ENCODE peak calls at places on chromosomes 13 and 19, in seven cellular contexts. V, W, A, X, O, N and M are unnamed samples.
A peak's percentile ranks its signal among the peaks of the same experiment; 100 is the strongest.

GRCh38 chr13:106710267-106710666 is 142.3 kb upstream of the ARGLU1 start:
- DNase-seq in V (no peak), W (peak; percentile 52), A (no peak), X (no peak), O (no peak), N (no peak), M (no peak)

GRCh38 chr19:10173527-10173926 is 21.2 kb downstream of the DNMT1 start:
- DNase-seq in V (no peak), W (no peak), A (peak; percentile 58), X (no peak), O (no peak), N (no peak), M (no peak)

GRCh38 chr13:111853766-111854165 is 213.2 kb upstream of the SOX1 start:
- DNase-seq in V (no peak), W (no peak), A (no peak), X (no peak), O (no peak), N (no peak), M (no peak)

GRCh38 chr13:89846890-89847585 is 1500.4 kb upstream of the MIR17HG start:
- DNase-seq in V (no peak), W (no peak), A (peak; percentile 21), X (no peak), O (no peak), N (no peak), M (no peak)

GRCh38 chr19:29819986-29820385 is 8.2 kb downstream of the CCNE1 start:
- DNase-seq in V (no peak), W (no peak), A (no peak), X (no peak), O (no peak), N (no peak), M (peak; percentile 3)

GRCh38 chr13:83879431-83880171 is 2.7 kb downstream of the SLITRK1 start:
- DNase-seq in V (no peak), W (no peak), A (peak; percentile 12), X (no peak), O (no peak), N (no peak), M (no peak)

GRCh38 chr19:2888739-2889224 is 11.9 kb upstream of the ZNF57 start:
- DNase-seq in V (peak; percentile 58), W (peak; percentile 26), A (peak; percentile 36), X (peak; percentile 62), O (peak; percentile 22), N (no peak), M (no peak)

GRCh38 chr19:42468273-42468796 is 25.6 kb upstream of the CXCL17 start:
- DNase-seq in V (no peak), W (no peak), A (peak; percentile 92), X (no peak), O (no peak), N (no peak), M (peak; percentile 95)

GRCh38 chr19:751501-752341 is 809 bp downstream of the MISP start:
- DNase-seq in V (peak; percentile 47), W (no peak), A (peak; percentile 95), X (no peak), O (peak; percentile 61), N (no peak), M (peak; percentile 100)

GRCh38 chr13:97858161-97858560 is 95.3 kb upstream of the IPO5 start:
- DNase-seq in V (no peak), W (no peak), A (no peak), X (no peak), O (no peak), N (no peak), M (no peak)

GRCh38 chr13:31114641-31115040 is 47.1 kb downstream of the HSPH1 start:
- DNase-seq in V (no peak), W (no peak), A (no peak), X (no peak), O (no peak), N (no peak), M (no peak)

GRCh38 chr19:10289836-10290438 is at the start of gene ICAM5:
- DNase-seq in V (no peak), W (no peak), A (peak; percentile 74), X (no peak), O (no peak), N (no peak), M (peak; percentile 92)

GRCh38 chr13:25882732-25883357 is 169.0 kb downstream of the SHISA2 start:
- DNase-seq in V (no peak), W (no peak), A (no peak), X (no peak), O (no peak), N (no peak), M (no peak)

GRCh38 chr13:25886438-25887214 is 165.2 kb downstream of the SHISA2 start:
- DNase-seq in V (no peak), W (no peak), A (peak; percentile 42), X (no peak), O (no peak), N (no peak), M (peak; percentile 86)

GRCh38 chr13:25890671-25891212 is 161.1 kb downstream of the SHISA2 start:
- DNase-seq in V (no peak), W (no peak), A (no peak), X (no peak), O (no peak), N (no peak), M (no peak)

GRCh38 chr13:25885418-25885817 is 166.4 kb downstream of the SHISA2 start:
- DNase-seq in V (no peak), W (no peak), A (no peak), X (no peak), O (no peak), N (no peak), M (no peak)

DNA sequence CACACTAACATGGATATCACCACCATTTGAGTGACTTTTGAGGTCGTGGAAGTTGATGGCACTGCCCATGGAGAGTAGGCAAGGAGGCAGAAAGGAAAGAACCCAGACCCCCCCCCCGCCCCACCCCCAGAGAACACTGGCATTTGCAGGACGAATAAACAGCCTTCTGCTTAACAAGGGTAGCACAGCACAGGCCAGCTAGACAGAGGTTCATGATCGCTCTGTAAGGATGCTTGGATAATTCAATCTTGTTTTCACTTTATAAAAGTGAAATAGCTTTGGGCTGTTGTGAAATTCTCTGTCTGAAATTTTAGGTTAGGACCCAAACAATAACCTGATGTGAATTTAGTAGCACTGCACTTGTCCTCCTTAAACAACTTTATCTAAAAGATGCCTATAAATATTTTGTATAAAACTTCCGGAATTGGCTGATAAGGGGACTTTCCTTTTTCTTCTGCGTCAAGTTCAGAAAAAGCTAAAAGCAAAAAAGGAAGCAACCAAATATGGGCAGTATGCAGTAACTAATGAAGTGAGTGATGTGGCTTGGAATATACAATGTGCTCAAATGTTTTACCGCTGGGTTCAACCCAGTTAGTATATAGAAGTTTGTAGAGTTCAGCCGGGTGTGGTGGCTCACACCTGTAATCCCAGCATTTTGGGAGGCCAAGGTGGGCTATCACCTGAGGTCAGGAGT is 163.7 kb downstream of the SHISA2 start:
- DNase-seq in V (no peak), W (no peak), A (no peak), X (no peak), O (no peak), N (no peak), M (no peak)
- H3K4me1 ChIP-seq in V (no peaks in the 10 kb centered on the region), W (no peaks in the 10 kb centered on the region), A (no peaks in the 10 kb centered on the region), X (no peaks in the 10 kb centered on the region), O (no peaks in the 10 kb centered on the region), N (no peaks in the 10 kb centered on the region), M (peaks cover 4% of the 10 kb centered on the region)

DNA sequence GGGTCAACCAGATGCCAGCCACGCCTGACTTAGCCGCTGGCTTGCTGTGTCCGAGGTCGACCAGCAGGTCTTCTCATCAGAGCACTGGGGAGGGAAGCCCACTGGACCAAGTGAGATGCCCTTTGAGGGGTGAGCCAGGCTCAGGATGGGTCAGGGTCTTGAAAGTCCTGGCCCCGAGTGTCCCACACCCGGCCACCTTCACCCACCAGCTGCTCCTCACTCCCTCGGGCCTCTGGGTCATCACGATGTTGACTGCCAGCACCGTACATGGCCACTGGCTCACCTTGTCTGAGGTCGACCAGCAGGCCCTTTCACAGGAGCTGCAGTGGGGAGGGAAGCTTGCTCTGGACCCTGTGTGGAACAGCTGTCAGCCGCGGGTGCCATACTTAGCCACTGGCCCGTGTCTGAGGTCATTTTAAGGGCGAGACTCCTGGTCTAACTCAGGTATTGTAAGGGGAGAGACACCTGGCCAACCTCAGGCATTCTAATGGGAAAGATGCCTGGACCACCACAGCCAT is 1361.3 kb downstream of the UQCRFS1 start:
- DNase-seq in V (no peak), W (no peak), A (no peak), X (no peak), O (no peak), N (no peak), M (peak; percentile 74)
- H3K9me3 ChIP-seq in V (peaks cover 4% of the 10 kb centered on the region), W (peaks cover 21% of the 10 kb centered on the region), A (no peaks in the 10 kb centered on the region), X (no peaks in the 10 kb centered on the region), O (peaks cover 30% of the 10 kb centered on the region), N (peaks cover 43% of the 10 kb centered on the region), M (no peaks in the 10 kb centered on the region)

GRCh38 chr19:40718774-40719391 is 2.0 kb downstream of the ITPKC start:
- DNase-seq in V (peak; percentile 75), W (peak; percentile 40), A (peak; percentile 81), X (peak; percentile 34), O (peak; percentile 91), N (peak; percentile 52), M (peak; percentile 92)
- H3K27ac ChIP-seq in V (peak overlapping the region; percentile 96), W (peak overlapping the region; percentile 96), A (peak overlapping the region; percentile 100), X (peak overlapping the region; percentile 89), O (peak overlapping the region; percentile 98), N (peak overlapping the region; percentile 97), M (peak overlapping the region; percentile 100)

DNA sequence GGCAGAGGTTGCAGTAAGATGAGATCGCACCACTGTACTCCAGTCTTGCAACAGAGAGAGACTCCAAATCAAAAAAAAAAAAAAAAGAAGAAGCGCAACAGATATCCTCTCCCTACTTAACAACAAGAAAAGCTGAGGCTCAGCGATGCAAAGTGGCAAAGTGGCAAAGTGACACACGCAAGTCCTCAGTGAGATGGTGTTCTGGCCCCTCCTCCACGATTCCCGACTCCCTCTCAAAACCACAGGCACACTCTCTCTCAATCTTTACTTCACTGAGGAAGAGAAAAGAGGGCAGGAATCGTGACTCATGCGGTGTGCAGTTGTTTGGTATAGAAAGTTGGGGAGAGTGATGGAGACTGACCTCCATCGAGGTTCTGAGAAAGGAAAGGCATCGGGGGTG is 12.6 kb downstream of the FFAR2 start:
- DNase-seq in V (peak; percentile 13), W (no peak), A (no peak), X (no peak), O (no peak), N (no peak), M (no peak)
- H3K4me1 ChIP-seq in V (peaks cover 5% of the 10 kb centered on the region), W (peaks cover 32% of the 10 kb centered on the region), A (no peaks in the 10 kb centered on the region), X (peaks cover 27% of the 10 kb centered on the region), O (peaks cover 50% of the 10 kb centered on the region), N (peaks cover 39% of the 10 kb centered on the region), M (no peaks in the 10 kb centered on the region)

GRCh38 chr19:56377105-56377924 is 16.0 kb downstream of the ZNF582 start:
- DNase-seq in V (no peak), W (no peak), A (no peak), X (no peak), O (no peak), N (no peak), M (no peak)
- H3K9me3 ChIP-seq in V (peaks cover 74% of the 10 kb centered on the region), W (peaks cover 3% of the 10 kb centered on the region), A (no peaks in the 10 kb centered on the region), X (no peaks in the 10 kb centered on the region), O (peaks cover 47% of the 10 kb centered on the region), N (peaks cover 78% of the 10 kb centered on the region), M (peaks cover 19% of the 10 kb centered on the region)

DNA sequence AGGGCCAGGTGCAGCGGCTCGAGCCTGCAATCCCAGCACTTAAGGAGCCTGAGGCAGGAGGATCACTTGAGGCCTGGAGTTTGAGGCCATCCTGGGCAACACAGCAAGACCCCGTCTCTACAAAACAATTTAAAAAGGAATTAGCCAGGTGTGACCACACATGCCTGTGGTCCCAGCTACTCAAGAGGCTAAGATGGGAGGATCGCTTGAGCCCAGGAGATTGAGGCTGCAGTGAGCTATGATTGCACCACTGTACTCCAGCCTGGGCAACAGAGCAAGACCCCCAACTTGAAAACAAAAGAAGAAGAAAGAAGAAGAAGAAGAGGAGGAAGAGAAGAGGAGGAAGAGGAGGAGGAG is 47.7 kb downstream of the LATS2 start:
- DNase-seq in V (no peak), W (no peak), A (no peak), X (no peak), O (no peak), N (no peak), M (no peak)
- H3K27ac ChIP-seq in V (peak overlapping the region; percentile 83), W (peak overlapping the region; percentile 59), A (peak overlapping the region; percentile 96), X (no peak overlapping the region), O (no peak overlapping the region), N (peak overlapping the region; percentile 74), M (peak overlapping the region; percentile 97)

GRCh38 chr13:110387451-110388140 is 80.5 kb downstream of the COL4A2 start:
- DNase-seq in V (peak; percentile 42), W (peak; percentile 80), A (no peak), X (no peak), O (no peak), N (peak; percentile 62), M (no peak)
- H3K4me1 ChIP-seq in V (peaks cover 19% of the 10 kb centered on the region), W (peaks cover 57% of the 10 kb centered on the region), A (peaks cover 19% of the 10 kb centered on the region), X (peaks cover 15% of the 10 kb centered on the region), O (peaks cover 16% of the 10 kb centered on the region), N (peaks cover 71% of the 10 kb centered on the region), M (peaks cover 42% of the 10 kb centered on the region)